ENCODE peak calls at places on chromosomes 2 and 18, in four cellular contexts. O is LoVo; M is CD8-positive, alpha-beta T cell; J is T-cell. D is an unnamed sample.

GRCh38 chr2:66532972-66533868 is 98.3 kb downstream of the MEIS1 start:
- DNase-seq in O (no peak), J (no peak), M (no peak), D (no peak)

GRCh38 chr2:174438146-174438886 is 42.8 kb downstream of the SCRN3 start:
- DNase-seq in J (no peak), O (no peak), M (no peak), D (no peak)

GRCh38 chr2:178258916-178259315 is 64.6 kb downstream of the OSBPL6 start:
- DNase-seq in J (no peak), O (no peak), M (no peak), D (no peak)

GRCh38 chr18:76445275-76445674 is 49.8 kb downstream of the ZNF516 start:
- DNase-seq in M (no peak), J (no peak), O (no peak), D (no peak)

GRCh38 chr2:230875347-230876315 is 10.9 kb downstream of the ITM2C start:
- DNase-seq in O (no peak), M (no peak), J (no peak), D (no peak)

GRCh38 chr2:100767224-100767653 is 52.7 kb upstream of the NPAS2 start:
- DNase-seq in J (no peak), M (no peak), O (peak; percentile 63), D (no peak)

GRCh38 chr2:238948765-238949641 is 101.1 kb downstream of the TWIST2 start:
- DNase-seq in J (no peak), M (peak; percentile 8), O (no peak), D (no peak)

GRCh38 chr2:71619230-71619741 is 165.9 kb downstream of the DYSF start:
- DNase-seq in J (no peak), O (no peak), M (no peak), D (no peak)

GRCh38 chr18:572499-573289 is 7.5 kb upstream of the CETN1 start:
- DNase-seq in M (no peak), O (no peak), J (no peak), D (no peak)

GRCh38 chr2:150856596-150857281 is 369.3 kb upstream of the RND3 start:
- DNase-seq in M (no peak), J (no peak), O (no peak), D (no peak)